ENCODE peak calls at places on chromosomes 2 and 18, in six cellular contexts. N, M, B, T, Z and L are unnamed samples.

GRCh38 chr2:238744951-238745350 is 102.9 kb upstream of the TWIST2 start:
- DNase-seq in N (no peak), M (no peak), B (no peak), T (no peak), Z (no peak), L (no peak)

GRCh38 chr2:60677376-60677775 is 78.7 kb upstream of the PAPOLG start:
- DNase-seq in N (no peak), M (no peak), B (no peak), T (no peak), Z (no peak), L (no peak)

GRCh38 chr2:150280255-150280654 is 207.2 kb downstream of the RND3 start:
- DNase-seq in N (no peak), M (no peak), B (peak; percentile 76), T (no peak), Z (peak; percentile 87), L (no peak)

GRCh38 chr2:39059366-39059952 is 61.4 kb downstream of the SOS1 start:
- DNase-seq in N (no peak), M (peak; percentile 69), B (no peak), T (peak; percentile 12), Z (peak; percentile 69), L (peak; percentile 65)

GRCh38 chr18:644395-645004 is 13.0 kb upstream of the TYMS start:
- DNase-seq in N (no peak), M (peak; percentile 25), B (no peak), T (no peak), Z (no peak), L (no peak)

GRCh38 chr2:215409331-215410127 is 26.3 kb downstream of the FN1 start:
- DNase-seq in N (no peak), M (no peak), B (no peak), T (no peak), Z (peak; percentile 57), L (no peak)

GRCh38 chr2:192467953-192468660 is 273.4 kb upstream of the TMEFF2 start:
- DNase-seq in N (no peak), M (no peak), B (no peak), T (no peak), Z (no peak), L (no peak)

GRCh38 chr2:13106302-13106701 is 389.6 kb downstream of the TRIB2 start:
- DNase-seq in N (no peak), M (peak; percentile 55), B (no peak), T (no peak), Z (no peak), L (no peak)

GRCh38 chr2:172791953-172792352 is 56.3 kb downstream of the RAPGEF4 start:
- DNase-seq in N (no peak), M (no peak), B (no peak), T (no peak), Z (no peak), L (no peak)

GRCh38 chr2:212539145-212539880 is 711 bp upstream of the ERBB4 start:
- DNase-seq in N (no peak), M (no peak), B (peak; percentile 52), T (no peak), Z (no peak), L (no peak)

GRCh38 chr18:41744664-41745063 is 210.4 kb upstream of the PIK3C3 start:
- DNase-seq in N (no peak), M (no peak), B (no peak), T (no peak), Z (no peak), L (no peak)

GRCh38 chr18:10391506-10391905 is 62.9 kb upstream of the APCDD1 start:
- DNase-seq in N (no peak), M (no peak), B (no peak), T (no peak), Z (no peak), L (no peak)

GRCh38 chr2:150167711-150168110 is 319.8 kb downstream of the RND3 start:
- DNase-seq in N (no peak), M (no peak), B (no peak), T (peak; percentile 15), Z (peak; percentile 77), L (no peak)

GRCh38 chr2:100416397-100416938 is 1.0 kb downstream of the CHST10 start:
- DNase-seq in N (no peak), M (no peak), B (no peak), T (no peak), Z (no peak), L (peak; percentile 47)

GRCh38 chr2:136281281-136282117 is 163.6 kb upstream of the CXCR4 start:
- DNase-seq in N (no peak), M (no peak), B (no peak), T (no peak), Z (no peak), L (no peak)

GRCh38 chr2:180559766-180560165 is 420.6 kb upstream of the UBE2E3 start:
- DNase-seq in N (no peak), M (peak; percentile 43), B (no peak), T (no peak), Z (no peak), L (no peak)

GRCh38 chr2:126698991-126699390 is 43.0 kb downstream of the GYPC start:
- DNase-seq in N (no peak), M (no peak), B (no peak), T (no peak), Z (no peak), L (peak; percentile 50)

GRCh38 chr2:177212895-177213856 is 582 bp downstream of the HNRNPA3 start:
- DNase-seq in N (peak; percentile 95), M (peak; percentile 96), B (peak; percentile 97), T (peak; percentile 84), Z (peak; percentile 87), L (peak; percentile 92)

GRCh38 chr2:147660680-147661079 is 184.1 kb upstream of the ACVR2A start:
- DNase-seq in N (no peak), M (no peak), B (no peak), T (no peak), Z (no peak), L (no peak)

GRCh38 chr2:195587966-195588365 is 69.1 kb upstream of the SLC39A10 start:
- DNase-seq in N (no peak), M (no peak), B (no peak), T (no peak), Z (no peak), L (no peak)

GRCh38 chr2:1817256-1818127 is 73.2 kb upstream of the PXDN start:
- DNase-seq in N (peak; percentile 79), M (peak; percentile 50), B (peak; percentile 98), T (peak; percentile 85), Z (peak; percentile 98), L (peak; percentile 52)

GRCh38 chr2:69518836-69519235 is 81.6 kb upstream of the NFU1 start:
- DNase-seq in N (peak; percentile 43), M (no peak), B (no peak), T (no peak), Z (no peak), L (peak; percentile 32)

GRCh38 chr2:240564571-240565266 is 3.6 kb upstream of the RNPEPL1 start:
- DNase-seq in N (peak; percentile 14), M (no peak), B (no peak), T (no peak), Z (peak; percentile 88), L (peak; percentile 78)

GRCh38 chr2:34031097-34031496 is 432.0 kb upstream of the FAM98A start:
- DNase-seq in N (no peak), M (no peak), B (no peak), T (no peak), Z (no peak), L (no peak)

GRCh38 chr18:59610546-59611140 is 86.6 kb downstream of the CCBE1 start:
- DNase-seq in N (no peak), M (no peak), B (no peak), T (no peak), Z (no peak), L (no peak)

GRCh38 chr2:188869560-188869959 is 104.6 kb upstream of the COL3A1 start:
- DNase-seq in N (no peak), M (no peak), B (no peak), T (no peak), Z (peak; percentile 26), L (no peak)

GRCh38 chr2:5022056-5022455 is 670.1 kb upstream of the SOX11 start:
- DNase-seq in N (no peak), M (no peak), B (no peak), T (no peak), Z (no peak), L (peak; percentile 1)

GRCh38 chr2:5019324-5019723 is 672.9 kb upstream of the SOX11 start:
- DNase-seq in N (no peak), M (no peak), B (no peak), T (no peak), Z (no peak), L (no peak)

GRCh38 chr2:5021148-5021547 is 671.0 kb upstream of the SOX11 start:
- DNase-seq in N (no peak), M (no peak), B (no peak), T (no peak), Z (no peak), L (no peak)

GRCh38 chr2:5020451-5020850 is 671.7 kb upstream of the SOX11 start:
- DNase-seq in N (no peak), M (no peak), B (no peak), T (no peak), Z (no peak), L (no peak)
- TF ChIP-seq POLR2A in N (no peak), M (no peak), B (no peak), T (no peak), Z (no peak), L (no peak)

DNA sequence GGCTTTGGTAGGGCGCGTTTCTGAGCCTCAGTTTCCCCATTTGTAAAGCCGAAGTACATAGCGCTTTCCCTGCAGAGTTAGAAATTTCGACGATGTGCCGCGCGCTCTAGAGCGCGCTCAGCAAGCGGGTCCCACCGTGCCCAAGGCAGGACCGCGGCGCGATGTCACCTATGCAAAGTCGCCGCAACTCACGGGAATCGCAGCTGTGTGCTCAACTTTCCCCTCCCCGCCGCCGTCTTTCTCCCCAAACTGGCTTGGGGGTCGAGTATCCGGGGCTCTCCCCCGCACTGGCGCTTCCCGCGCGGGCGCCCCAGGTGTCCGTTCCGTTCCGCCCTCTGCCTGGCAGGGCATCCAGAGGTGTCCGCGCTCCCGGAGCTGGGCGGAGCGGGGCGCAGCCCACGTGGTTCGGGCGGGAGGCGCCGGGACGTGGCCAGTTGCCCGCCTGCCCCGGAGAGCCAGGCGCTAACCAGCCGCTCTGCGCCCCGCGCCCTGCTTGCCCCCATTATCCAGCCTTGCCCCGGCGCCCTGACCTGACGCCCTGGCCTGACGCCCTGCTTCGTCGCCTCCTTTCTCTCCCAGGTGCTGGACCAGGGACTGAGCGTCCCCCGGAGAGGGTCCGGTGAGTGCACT is at the start of gene MLPH:
- DNase-seq in N (peak; percentile 68), M (no peak), B (no peak), T (peak; percentile 52), Z (peak; percentile 43), L (no peak)
- TF ChIP-seq POLR2A in N (peak; percentile 78), M (no peak), B (peak; percentile 31), T (peak; percentile 53), Z (peak; percentile 33), L (no peak)

GRCh38 chr2:8090748-8091700 is 590.8 kb upstream of the ID2 start:
- DNase-seq in N (peak; percentile 17), M (peak; percentile 98), B (peak; percentile 81), T (peak; percentile 8), Z (peak; percentile 93), L (peak; percentile 46)
- TF ChIP-seq POLR2A in N (no peak), M (no peak), B (no peak), T (no peak), Z (no peak), L (no peak)

DNA sequence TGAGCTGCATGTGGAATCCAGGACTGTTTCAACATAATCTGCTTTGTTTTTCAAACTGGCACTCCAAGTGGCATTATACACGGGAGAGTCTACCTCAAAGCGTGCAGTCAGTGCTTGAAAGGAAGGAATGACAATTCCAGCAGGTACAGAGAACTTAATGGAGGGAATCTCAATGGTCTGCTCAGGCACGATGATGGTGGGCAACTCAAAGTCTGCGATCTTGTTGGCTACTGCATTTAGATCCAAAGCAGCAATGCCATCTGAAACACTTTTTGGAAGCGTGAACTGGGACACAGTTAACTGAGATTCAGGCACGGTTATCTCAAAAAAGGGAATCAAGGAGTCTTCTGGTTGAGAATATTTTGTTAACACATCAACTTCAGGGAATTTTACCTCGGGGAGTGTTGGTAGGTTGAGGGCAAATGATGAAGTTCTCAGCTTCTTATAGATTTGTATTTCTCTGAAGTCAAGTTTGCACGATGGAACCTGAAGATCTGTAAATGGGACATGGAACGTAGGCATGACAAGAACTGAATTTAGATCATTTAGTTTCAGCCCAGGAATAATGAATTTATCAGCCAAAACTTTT is 38.7 kb downstream of the APOB start:
- DNase-seq in N (no peak), M (no peak), B (no peak), T (no peak), Z (no peak), L (no peak)
- TF ChIP-seq POLR2A in N (no peak), M (no peak), B (no peak), T (no peak), Z (no peak), L (no peak)